ENCODE peak calls at places on chromosomes 1 and 21, in ten cellular contexts. J is fibroblast of lung, G is adrenal gland, S is GM12865, X is HFF-Myc, P is mammary epithelial cell, Z is pancreas, D is hepatocyte, F is astrocyte of the cerebellum, C is HFFc6. R is an unnamed sample.

GRCh38 chr1:40315795-40316594 is 1.1 kb downstream of the COL9A2 start:
- DNase-seq in F (no peak), D (peak; percentile 49), G (no peak), C (no peak), J (no peak), Z (no peak), P (no peak), X (no peak), S (peak; percentile 31), R (no peak)

GRCh38 chr1:28516518-28516956 is 10.7 kb downstream of the RCC1 start:
- DNase-seq in S (peak; percentile 38), Z (no peak), D (no peak), J (no peak), G (no peak), F (no peak), X (no peak), P (no peak), C (peak; percentile 25), R (no peak)

GRCh38 chr1:229229137-229229720 is 41.7 kb upstream of the RAB4A start:
- DNase-seq in D (peak; percentile 52), F (no peak), X (no peak), G (no peak), C (no peak), P (peak; percentile 86), J (peak; percentile 18), S (no peak), Z (no peak), R (no peak)

GRCh38 chr1:1680912-1681273 is 11.7 kb downstream of the SLC35E2B start:
- DNase-seq in D (peak; percentile 71), S (no peak), F (no peak), P (no peak), G (no peak), Z (no peak), C (no peak), J (no peak), X (no peak), R (peak; percentile 44)

GRCh38 chr1:235945775-235946565 is 79.3 kb upstream of the LYST start:
- DNase-seq in Z (peak; percentile 31), C (no peak), S (peak; percentile 51), F (no peak), D (peak; percentile 24), G (no peak), X (no peak), P (no peak), J (no peak), R (no peak)

GRCh38 chr1:56453016-56453721 is 126.2 kb downstream of the PLPP3 start:
- DNase-seq in Z (no peak), F (no peak), C (no peak), X (no peak), S (no peak), G (no peak), J (no peak), P (no peak), D (peak; percentile 52), R (no peak)

GRCh38 chr1:96372881-96373280 is 348.7 kb upstream of the PTBP2 start:
- DNase-seq in F (no peak), G (no peak), D (no peak), C (no peak), P (no peak), Z (no peak), J (no peak), X (no peak), S (no peak), R (no peak)

GRCh38 chr1:29260531-29260930 is 24.2 kb downstream of the PTPRU start:
- DNase-seq in P (no peak), S (no peak), C (no peak), X (no peak), J (no peak), F (no peak), G (no peak), Z (no peak), D (no peak), R (no peak)

GRCh38 chr21:44908496-44908895 is 12.2 kb downstream of the ITGB2 start:
- DNase-seq in S (no peak), X (no peak), F (no peak), J (no peak), P (no peak), C (no peak), G (no peak), Z (no peak), D (no peak), R (no peak)

GRCh38 chr1:236980673-236981072 is 23.6 kb downstream of the MT1HL1 start:
- DNase-seq in D (no peak), P (no peak), S (no peak), X (no peak), J (no peak), F (no peak), Z (no peak), C (no peak), G (no peak), R (no peak)

GRCh38 chr21:20949884-20950283 is 48.3 kb upstream of the NCAM2 start:
- DNase-seq in J (no peak), P (no peak), C (no peak), X (no peak), Z (no peak), F (no peak), G (no peak), S (no peak), D (no peak), R (no peak)

GRCh38 chr1:1068374-1069060 is 5.6 kb downstream of the RNF223 start:
- DNase-seq in X (no peak), C (no peak), D (peak; percentile 91), J (no peak), G (no peak), P (peak; percentile 35), S (peak; percentile 37), Z (peak; percentile 83), F (no peak), R (no peak)

DNA sequence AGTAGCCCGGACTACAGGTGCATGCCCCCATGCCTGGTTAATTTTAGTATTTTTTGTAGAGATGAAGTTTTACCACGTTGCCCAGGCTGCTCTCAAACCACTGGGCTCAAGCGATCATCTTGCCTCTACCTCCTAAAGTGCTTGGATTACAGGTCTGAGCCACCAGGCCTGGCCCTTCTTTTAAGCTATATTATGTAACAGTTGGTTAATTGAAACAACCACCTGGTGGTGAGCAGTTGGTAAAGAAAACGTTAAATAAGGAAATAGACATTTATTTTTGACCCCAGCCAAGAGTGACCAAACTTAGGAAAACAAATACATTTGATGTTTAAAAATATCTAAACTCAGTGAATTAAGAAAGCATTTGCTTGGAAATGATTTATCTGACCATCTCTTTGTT is 12.1 kb upstream of the PDC start:
- DNase-seq in J (no peak), Z (no peak), G (no peak), D (no peak), P (no peak), S (no peak), F (no peak), C (no peak), X (no peak), R (no peak)
- TF ChIP-seq CTCF in J (no peak), Z (no peak), G (no peak), D (no peak), P (no peak), S (no peak), F (no peak), C (peak; percentile 18), X (no peak), R (no peak)

DNA sequence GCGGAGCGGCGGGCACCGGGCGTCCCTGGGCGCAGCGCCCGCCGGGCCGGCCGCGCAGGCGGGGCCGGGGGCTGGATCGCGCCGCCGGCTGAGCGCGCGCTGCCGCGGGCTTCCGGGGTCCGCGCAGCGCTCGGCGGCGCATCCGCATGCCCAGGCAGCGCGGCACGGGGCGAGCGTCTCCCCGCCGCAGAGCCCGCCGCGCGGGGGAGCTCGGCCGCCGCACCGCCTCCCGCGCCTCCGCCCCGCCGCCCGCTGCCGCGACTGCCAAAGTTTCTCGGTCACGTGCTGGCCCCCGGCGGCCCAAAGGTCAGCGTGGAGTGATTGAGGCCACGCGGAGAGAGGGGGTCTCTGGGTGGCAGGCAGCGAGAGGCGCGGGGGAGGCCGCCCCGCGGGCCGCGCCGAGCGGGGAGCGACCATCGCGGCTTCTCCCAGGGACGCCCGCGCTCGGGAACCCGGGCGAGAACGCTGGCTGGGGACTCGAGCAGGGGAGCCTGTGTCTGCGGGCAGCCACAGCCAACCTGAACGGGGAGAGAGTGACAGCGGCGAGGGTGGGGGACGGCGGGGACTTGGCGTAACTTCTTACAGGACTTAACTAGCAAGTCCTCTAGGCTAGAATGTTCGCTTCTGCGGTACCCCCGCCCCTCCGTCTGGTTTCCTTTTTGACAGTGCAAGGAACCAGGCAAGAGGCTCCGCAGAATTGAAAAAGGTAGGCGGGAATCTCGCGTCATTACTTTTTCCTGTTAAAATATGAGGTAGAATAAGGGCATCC is at the start of gene ILDR2:
- DNase-seq in G (peak; percentile 40), D (peak; percentile 65), Z (peak; percentile 47), P (peak; percentile 14), C (no peak), J (peak; percentile 37), F (peak; percentile 22), S (peak; percentile 72), X (no peak), R (no peak)
- TF ChIP-seq CTCF in G (no peak), D (peak; percentile 12), Z (no peak), P (no peak), C (no peak), J (no peak), F (no peak), S (peak; percentile 11), X (no peak), R (no peak)

DNA sequence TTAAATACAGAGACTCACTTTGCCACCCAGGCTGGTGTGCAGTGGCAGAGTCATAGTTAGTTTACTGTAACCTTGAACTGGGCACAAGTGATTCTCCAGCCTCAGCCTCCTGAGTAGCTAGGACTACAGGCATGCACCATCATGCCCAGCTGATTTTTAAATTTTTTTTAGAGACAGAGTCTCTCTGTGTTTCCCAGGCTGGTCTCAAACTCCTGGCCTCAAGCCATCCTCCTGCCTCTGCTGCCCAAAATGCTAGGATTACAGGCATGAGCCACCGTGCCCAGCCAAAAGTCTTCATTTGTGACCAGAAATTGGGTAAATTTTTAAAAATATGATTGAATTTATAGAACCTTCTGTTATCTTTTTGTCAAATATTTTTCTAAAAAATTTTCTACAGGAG is 17.9 kb upstream of the TARS2 start:
- DNase-seq in P (peak; percentile 21), C (no peak), Z (no peak), S (no peak), X (no peak), D (no peak), F (no peak), J (no peak), G (no peak), R (no peak)
- TF ChIP-seq CTCF in P (no peak), C (no peak), Z (no peak), S (no peak), X (no peak), D (no peak), F (no peak), J (no peak), G (no peak), R (no peak)

DNA sequence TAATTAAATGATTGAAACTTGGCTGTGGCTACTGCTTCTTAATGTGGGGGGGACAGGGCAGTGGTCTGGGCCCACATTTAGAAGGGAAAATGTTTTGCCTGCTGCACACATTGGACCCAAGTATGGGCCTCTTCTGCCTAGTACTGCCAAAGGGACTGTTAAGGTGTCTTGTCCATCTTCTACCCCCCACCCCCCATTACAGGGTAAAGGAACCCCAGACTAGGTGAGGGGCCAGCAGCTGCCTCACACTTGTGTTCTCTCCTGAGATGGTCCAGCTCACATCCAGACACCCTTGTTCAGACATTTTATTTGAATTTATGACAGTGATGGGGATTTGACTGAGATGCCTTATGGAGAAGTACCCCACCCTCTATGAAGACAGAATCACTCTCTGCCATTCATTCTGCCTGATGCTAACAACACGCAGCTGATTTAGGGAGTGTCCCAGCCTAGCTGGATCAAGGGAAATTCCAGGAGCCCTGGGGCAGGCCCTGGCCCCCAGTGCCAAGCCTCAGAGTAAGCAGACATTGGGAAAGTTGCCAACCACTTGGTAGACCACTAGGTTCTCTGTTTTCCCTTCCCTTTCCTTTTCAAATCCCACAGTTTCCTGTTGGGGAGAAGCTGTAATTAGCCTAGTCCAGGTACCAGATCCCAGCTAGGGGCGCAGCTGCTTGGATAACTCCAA is 42.1 kb downstream of the YARS1 start:
- DNase-seq in P (peak; percentile 84), Z (no peak), X (peak; percentile 59), G (no peak), C (no peak), D (peak; percentile 71), F (peak; percentile 90), S (no peak), J (peak; percentile 79), R (no peak)
- TF ChIP-seq CTCF in P (no peak), Z (no peak), X (no peak), G (no peak), C (no peak), D (no peak), F (peak; percentile 5), S (no peak), J (no peak), R (no peak)

R was measured in retinal pigment epithelial cell.